ENCODE peak calls at places on chromosomes 3 and 15, in ten cellular contexts. L is COR-L47; Y is brain microvascular endothelial cell; F is neuronal stem cell; R is activated CD4-positive, alpha-beta T cell treated with anti-CD3 and anti-CD28 coated beads, Interleukin-2, amount 50 U/mL, for 1 hour; P is HTR-8/SVneo; N is AG08396; B is breast epithelium; V is Daoy; S is right cardiac atrium. A is an unnamed sample.

GRCh38 chr15:23648920-23649515 is 1.4 kb upstream of the MAGEL2 start:
- DNase-seq in R (peak; percentile 9), L (peak; percentile 27), S (peak; percentile 62), N (no peak), Y (no peak), P (no peak), B (no peak), F (peak; percentile 40), V (peak; percentile 60), A (peak; percentile 65)

GRCh38 chr15:31975446-31976229 is 54.7 kb upstream of the CHRNA7 start:
- DNase-seq in B (no peak), R (no peak), S (peak; percentile 67), Y (no peak), P (no peak), N (no peak), V (peak; percentile 61), L (peak; percentile 73), F (peak; percentile 5), A (no peak)

GRCh38 chr15:75042730-75043508 is 19.5 kb downstream of the PPCDC start:
- DNase-seq in R (peak; percentile 28), L (no peak), Y (peak; percentile 22), V (peak; percentile 73), P (no peak), S (peak; percentile 94), F (no peak), B (no peak), N (no peak), A (no peak)

GRCh38 chr3:8253201-8253600 is 248.4 kb upstream of the LMCD1 start:
- DNase-seq in R (no peak), F (no peak), S (no peak), P (no peak), V (no peak), N (no peak), Y (no peak), B (no peak), L (no peak), A (no peak)

GRCh38 chr3:169034401-169034800 is 629.1 kb downstream of the MECOM start:
- DNase-seq in V (no peak), S (no peak), P (no peak), Y (no peak), R (no peak), N (peak; percentile 12), F (no peak), B (no peak), L (no peak), A (no peak)

GRCh38 chr3:124780356-124780755 is 50.1 kb downstream of the UMPS start:
- DNase-seq in S (peak; percentile 91), L (no peak), R (no peak), N (peak; percentile 63), P (peak; percentile 36), V (peak; percentile 76), B (peak; percentile 65), Y (peak; percentile 62), F (no peak), A (no peak)

GRCh38 chr15:39300451-39301153 is 280.3 kb upstream of the THBS1 start:
- DNase-seq in R (no peak), Y (peak; percentile 53), P (peak; percentile 36), F (no peak), L (no peak), N (no peak), V (peak; percentile 67), B (no peak), S (no peak), A (no peak)

GRCh38 chr15:94722025-94722636 is 490.8 kb downstream of the MCTP2 start:
- DNase-seq in S (no peak), Y (no peak), V (no peak), N (no peak), P (no peak), L (no peak), R (no peak), F (no peak), B (no peak), A (no peak)

GRCh38 chr3:156304406-156304805 is 184.0 kb downstream of the KCNAB1 start:
- DNase-seq in N (peak; percentile 47), Y (peak; percentile 20), V (peak; percentile 46), F (no peak), L (no peak), P (no peak), S (no peak), R (no peak), B (no peak), A (no peak)

A was measured in NCI-H1436.